ENCODE peak calls at places on chromosomes 1 and 21, in seven cellular contexts. W is CD8-positive, alpha-beta memory T cell; X is skeletal muscle cell; F is CD8-positive, alpha-beta T cell; Y is ovary; Q is psoas muscle; M is neuronal stem cell. K is an unnamed sample.

GRCh38 chr1:16077430-16078245 is 4.2 kb upstream of the FAM131C start:
- DNase-seq in X (no peak), M (no peak), W (no peak), F (no peak), Y (no peak), Q (no peak), K (no peak)

GRCh38 chr1:12636098-12636950 is 7.6 kb upstream of the AADACL4 start:
- DNase-seq in W (no peak), Y (peak; percentile 43), M (no peak), X (peak; percentile 29), F (no peak), Q (peak; percentile 45), K (no peak)

GRCh38 chr1:34140011-34140676 is 24.9 kb downstream of the CSMD2 start:
- DNase-seq in F (no peak), W (no peak), Y (no peak), M (no peak), Q (no peak), X (no peak), K (no peak)

GRCh38 chr1:171740987-171741871 is 636 bp downstream of the VAMP4 start:
- DNase-seq in F (peak; percentile 51), Y (peak; percentile 47), Q (peak; percentile 29), M (peak; percentile 20), W (peak; percentile 22), X (no peak), K (peak; percentile 15)

GRCh38 chr1:25737151-25737550 is 62.8 kb upstream of the SELENON start:
- DNase-seq in F (no peak), Q (peak; percentile 33), Y (no peak), M (no peak), X (no peak), W (no peak), K (no peak)

GRCh38 chr1:222165625-222166024 is 382.3 kb downstream of the HHIPL2 start:
- DNase-seq in Y (no peak), Q (no peak), F (no peak), X (peak; percentile 23), W (no peak), M (no peak), K (no peak)

GRCh38 chr1:91842563-91842962 is 43.4 kb downstream of the TGFBR3 start:
- DNase-seq in M (no peak), Q (no peak), W (no peak), Y (no peak), F (no peak), X (no peak), K (no peak)

GRCh38 chr1:118563969-118564951 is 379.2 kb upstream of the SPAG17 start:
- DNase-seq in F (no peak), Q (no peak), Y (no peak), W (no peak), X (peak; percentile 9), M (peak; percentile 24), K (no peak)

GRCh38 chr1:235160395-235160964 is 570 bp downstream of the RBM34 start:
- DNase-seq in F (no peak), Q (no peak), X (peak; percentile 13), W (no peak), Y (no peak), M (no peak), K (peak; percentile 74)

GRCh38 chr21:35658242-35658641 is 402.1 kb downstream of the SETD4 start:
- DNase-seq in M (no peak), Y (no peak), X (peak; percentile 93), F (no peak), Q (no peak), W (no peak), K (no peak)

GRCh38 chr1:85200870-85201339 is at the start of gene SYDE2:
- DNase-seq in M (peak; percentile 73), W (peak; percentile 83), Q (peak; percentile 78), X (no peak), F (peak; percentile 83), Y (peak; percentile 72), K (peak; percentile 67)

GRCh38 chr1:87206444-87206843 is 122.2 kb upstream of the LMO4 start:
- DNase-seq in M (no peak), F (no peak), W (no peak), Y (no peak), Q (no peak), X (no peak), K (no peak)

GRCh38 chr1:204128964-204129896 is 22.6 kb downstream of the ETNK2 start:
- DNase-seq in W (peak; percentile 60), Y (peak; percentile 79), Q (peak; percentile 68), X (no peak), F (peak; percentile 41), M (peak; percentile 54), K (peak; percentile 22)

GRCh38 chr1:159177273-159177907 is 6.0 kb downstream of the CADM3 start:
- DNase-seq in Y (no peak), Q (no peak), X (peak; percentile 31), M (peak; percentile 89), F (no peak), W (no peak), K (peak; percentile 81)

GRCh38 chr1:68372487-68372886 is 77.3 kb downstream of the RPE65 start:
- DNase-seq in Q (no peak), M (no peak), X (no peak), F (no peak), Y (no peak), W (no peak), K (no peak)

GRCh38 chr1:117605164-117605810 is 561 bp upstream of the TENT5C start:
- DNase-seq in W (no peak), M (no peak), F (no peak), X (no peak), Y (no peak), Q (no peak), K (no peak)

GRCh38 chr1:19710825-19711611 is 46.3 kb downstream of the HTR6 start:
- DNase-seq in F (no peak), Y (no peak), X (peak; percentile 29), M (no peak), Q (no peak), W (no peak), K (peak; percentile 51)

GRCh38 chr1:66271904-66272254 is 262.1 kb upstream of the SGIP1 start:
- DNase-seq in Y (peak; percentile 49), X (no peak), Q (peak; percentile 67), M (no peak), W (no peak), F (no peak), K (no peak)

GRCh38 chr1:41479808-41480160 is 4.7 kb downstream of the EDN2 start:
- DNase-seq in M (no peak), W (no peak), Q (no peak), F (no peak), X (no peak), Y (no peak), K (no peak)

GRCh38 chr1:24705260-24706073 is 39.8 kb upstream of the CLIC4 start:
- DNase-seq in Q (peak; percentile 72), Y (peak; percentile 74), F (no peak), W (no peak), M (peak; percentile 54), X (peak; percentile 80), K (no peak)
- H3K4me3 ChIP-seq in Q (no peak overlapping the region), Y (peak overlapping the region; percentile 0), F (no peak overlapping the region), W (no peak overlapping the region), M (no peak overlapping the region), X (peak overlapping the region; percentile 6), K (no peak overlapping the region)

DNA sequence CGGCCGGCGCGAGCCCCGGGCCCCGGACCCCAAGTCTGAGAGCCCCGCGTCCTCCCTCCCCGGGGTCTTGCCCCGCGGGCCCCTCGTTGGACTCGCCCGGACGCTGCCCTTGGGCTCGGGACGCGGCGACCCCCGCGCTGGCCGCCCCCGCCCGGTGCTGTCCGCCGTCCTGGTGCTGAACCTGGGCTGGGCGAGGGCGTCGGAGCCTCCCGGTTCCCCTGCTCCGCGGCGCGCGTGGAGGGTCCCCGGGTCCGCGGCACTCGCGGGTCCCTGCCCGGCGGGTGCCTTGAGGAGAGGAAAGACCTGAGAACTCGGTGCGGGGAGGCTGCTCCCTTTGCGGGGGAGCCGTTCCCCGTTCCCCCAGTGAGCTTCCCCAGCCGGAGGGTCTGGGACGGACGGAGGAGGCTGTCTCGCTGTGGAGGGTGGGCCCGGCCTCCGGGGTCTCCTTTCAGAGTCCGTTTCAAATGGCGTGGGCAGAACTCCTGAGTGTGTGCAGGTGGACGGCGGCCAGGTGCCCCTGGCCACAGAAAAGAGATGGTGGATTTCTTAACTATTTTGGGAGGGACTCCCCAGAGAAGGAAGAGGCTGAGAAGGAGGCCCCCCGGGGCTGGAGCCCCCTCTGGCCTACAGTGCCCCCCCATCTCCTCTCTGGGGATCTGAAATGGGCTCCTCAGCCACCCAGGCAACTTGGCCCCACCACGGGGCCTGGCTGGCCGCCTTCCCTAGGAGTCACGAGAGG is 595 bp downstream of the GABRD start:
- DNase-seq in Y (no peak), X (no peak), W (no peak), F (no peak), Q (no peak), M (peak; percentile 61), K (no peak)
- H3K4me3 ChIP-seq in Y (no peak overlapping the region), X (no peak overlapping the region), W (no peak overlapping the region), F (no peak overlapping the region), Q (peak overlapping the region; percentile 15), M (no peak overlapping the region), K (no peak overlapping the region)

DNA sequence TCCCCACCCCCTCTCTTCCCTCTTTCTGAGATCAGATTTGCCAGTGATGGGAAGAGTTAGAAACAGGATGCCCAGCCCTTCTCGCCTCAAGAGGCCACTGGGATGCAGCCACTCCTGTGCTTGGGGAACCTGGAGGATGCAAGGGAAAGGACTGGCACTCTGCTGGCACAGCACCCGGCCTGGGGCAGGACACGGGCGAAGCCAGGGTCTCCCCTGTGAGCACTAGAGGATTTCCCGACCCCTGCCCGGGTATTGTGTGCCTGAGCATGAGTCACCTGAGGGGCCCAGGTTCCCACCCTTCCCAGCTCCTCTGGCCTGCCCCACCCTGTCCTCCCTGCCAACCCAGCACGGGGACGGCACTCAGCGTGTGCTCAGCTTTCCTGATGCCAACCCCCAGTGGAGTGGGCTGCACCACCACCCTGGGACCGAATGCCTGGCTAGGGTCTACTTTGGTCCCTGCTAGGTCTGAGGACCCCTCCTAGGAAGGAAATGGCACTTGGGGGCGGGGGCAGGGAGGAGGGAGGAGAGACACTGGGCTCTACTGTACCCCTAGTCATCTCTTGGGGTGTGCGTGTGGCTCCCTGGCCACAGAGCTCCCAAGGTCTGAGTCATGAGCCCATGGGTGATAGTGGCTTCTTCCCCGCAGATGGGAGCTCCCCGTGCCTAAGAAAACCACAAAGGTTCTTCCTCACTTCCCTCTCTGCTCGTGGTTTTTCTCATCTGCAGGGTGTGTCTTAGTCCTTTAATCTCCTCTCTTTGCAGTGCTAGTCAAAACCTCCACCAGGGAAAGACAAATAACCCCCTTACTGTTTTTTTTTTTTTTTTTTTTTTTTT is 12.4 kb downstream of the LMNA start:
- DNase-seq in Y (peak; percentile 70), F (peak; percentile 87), Q (peak; percentile 61), X (no peak), M (no peak), W (peak; percentile 84), K (peak; percentile 96)
- H3K4me3 ChIP-seq in Y (peak overlapping the region; percentile 19), F (no peak overlapping the region), Q (peak overlapping the region; percentile 54), X (peak overlapping the region; percentile 7), M (no peak overlapping the region), W (no peak overlapping the region), K (no peak overlapping the region)

GRCh38 chr1:192887426-192887825 is 78.6 kb downstream of the RGS2 start:
- DNase-seq in Y (no peak), W (no peak), F (no peak), Q (no peak), X (no peak), M (no peak), K (no peak)

GRCh38 chr1:192879416-192879815 is 70.6 kb downstream of the RGS2 start:
- DNase-seq in X (peak; percentile 9), Q (no peak), F (no peak), W (no peak), M (no peak), Y (no peak), K (no peak)

GRCh38 chr1:192889082-192889481 is 80.2 kb downstream of the RGS2 start:
- DNase-seq in W (no peak), Q (no peak), Y (no peak), X (no peak), F (no peak), M (no peak), K (no peak)

GRCh38 chr1:192880191-192880590 is 71.4 kb downstream of the RGS2 start:
- DNase-seq in X (no peak), W (no peak), Q (no peak), Y (no peak), M (no peak), F (no peak), K (no peak)

GRCh38 chr1:192884241-192884640 is 75.4 kb downstream of the RGS2 start:
- DNase-seq in F (no peak), W (no peak), X (no peak), Q (no peak), M (no peak), Y (no peak), K (no peak)
- H3K4me3 ChIP-seq in F (no peak overlapping the region), W (no peak overlapping the region), X (no peak overlapping the region), Q (no peak overlapping the region), M (no peak overlapping the region), Y (no peak overlapping the region), K (no peak overlapping the region)

K was measured in Jurkat, Clone E6-1.